ENCODE peak calls at places on chromosomes 1 and 21, in four cellular contexts. One of them, this sample, is unnamed.

GRCh38 chr1:61343623-61344257 is 261.4 kb downstream of the NFIA start:
- DNase-seq in CD4-positive, CD25-positive, alpha-beta regulatory T cell: no peak
- DNase-seq in HFF-Myc: no peak
- DNase-seq in cerebellar cortex: no peak
- DNase-seq in this sample: no peak

GRCh38 chr1:208201241-208201640 is 42.9 kb downstream of the PLXNA2 start:
- DNase-seq in CD4-positive, CD25-positive, alpha-beta regulatory T cell: no peak
- DNase-seq in cerebellar cortex: no peak
- DNase-seq in HFF-Myc: peak; percentile 89
- DNase-seq in this sample: no peak

GRCh38 chr1:119275145-119275929 is 93.2 kb upstream of the HAO2 start:
- DNase-seq in cerebellar cortex: peak; percentile 31
- DNase-seq in HFF-Myc: peak; percentile 80
- DNase-seq in CD4-positive, CD25-positive, alpha-beta regulatory T cell: no peak
- DNase-seq in this sample: no peak

GRCh38 chr1:172351761-172352161 is 68.7 kb upstream of the C1orf105 start:
- DNase-seq in cerebellar cortex: peak; percentile 39
- DNase-seq in CD4-positive, CD25-positive, alpha-beta regulatory T cell: no peak
- DNase-seq in HFF-Myc: peak; percentile 59
- DNase-seq in this sample: no peak

GRCh38 chr1:155173478-155174333 is at the start of gene TRIM46:
- DNase-seq in CD4-positive, CD25-positive, alpha-beta regulatory T cell: peak; percentile 59
- DNase-seq in HFF-Myc: no peak
- DNase-seq in cerebellar cortex: peak; percentile 67
- DNase-seq in this sample: peak; percentile 87

GRCh38 chr21:40051801-40052200 is 184.6 kb downstream of the PCP4 start:
- DNase-seq in CD4-positive, CD25-positive, alpha-beta regulatory T cell: no peak
- DNase-seq in HFF-Myc: no peak
- DNase-seq in cerebellar cortex: no peak
- DNase-seq in this sample: no peak

GRCh38 chr1:244341455-244342450 is 110.0 kb downstream of the ADSS2 start:
- DNase-seq in HFF-Myc: no peak
- DNase-seq in cerebellar cortex: peak; percentile 5
- DNase-seq in CD4-positive, CD25-positive, alpha-beta regulatory T cell: no peak
- DNase-seq in this sample: no peak

GRCh38 chr1:178341218-178341956 is 155.4 kb downstream of the CLEC20A start:
- DNase-seq in CD4-positive, CD25-positive, alpha-beta regulatory T cell: no peak
- DNase-seq in HFF-Myc: peak; percentile 48
- DNase-seq in cerebellar cortex: peak; percentile 26
- DNase-seq in this sample: no peak

GRCh38 chr1:192951961-192952460 is 107.1 kb downstream of the UCHL5 start:
- DNase-seq in cerebellar cortex: no peak
- DNase-seq in CD4-positive, CD25-positive, alpha-beta regulatory T cell: no peak
- DNase-seq in HFF-Myc: peak; percentile 72
- DNase-seq in this sample: no peak

GRCh38 chr1:193281894-193282293 is 95.5 kb upstream of the B3GALT2 start:
- DNase-seq in CD4-positive, CD25-positive, alpha-beta regulatory T cell: no peak
- DNase-seq in HFF-Myc: no peak
- DNase-seq in cerebellar cortex: no peak
- DNase-seq in this sample: no peak

GRCh38 chr1:208239518-208240381 is 4.4 kb downstream of the PLXNA2 start:
- DNase-seq in cerebellar cortex: no peak
- DNase-seq in CD4-positive, CD25-positive, alpha-beta regulatory T cell: no peak
- DNase-seq in HFF-Myc: no peak
- DNase-seq in this sample: no peak

GRCh38 chr1:234887026-234887910 is 241.4 kb downstream of the TOMM20 start:
- DNase-seq in cerebellar cortex: no peak
- DNase-seq in HFF-Myc: no peak
- DNase-seq in CD4-positive, CD25-positive, alpha-beta regulatory T cell: no peak
- DNase-seq in this sample: no peak

GRCh38 chr1:32798679-32799416 is 18.3 kb downstream of the YARS1 start:
- DNase-seq in cerebellar cortex: no peak
- DNase-seq in HFF-Myc: no peak
- DNase-seq in CD4-positive, CD25-positive, alpha-beta regulatory T cell: no peak
- DNase-seq in this sample: no peak

GRCh38 chr1:6330410-6330827 is 63.1 kb downstream of the ACOT7 start:
- DNase-seq in HFF-Myc: peak; percentile 22
- DNase-seq in cerebellar cortex: peak; percentile 77
- DNase-seq in CD4-positive, CD25-positive, alpha-beta regulatory T cell: no peak
- DNase-seq in this sample: peak; percentile 54

GRCh38 chr1:226100436-226101347 is 38.2 kb downstream of the H3-3A start:
- DNase-seq in cerebellar cortex: peak; percentile 55
- DNase-seq in CD4-positive, CD25-positive, alpha-beta regulatory T cell: peak; percentile 26
- DNase-seq in HFF-Myc: no peak
- DNase-seq in this sample: peak; percentile 58

GRCh38 chr1:227785812-227786608 is 29.5 kb upstream of the PRSS38 start:
- DNase-seq in CD4-positive, CD25-positive, alpha-beta regulatory T cell: no peak
- DNase-seq in HFF-Myc: no peak
- DNase-seq in cerebellar cortex: peak; percentile 33
- DNase-seq in this sample: no peak

GRCh38 chr1:244768804-244769203 is 66.7 kb upstream of the COX20 start:
- DNase-seq in cerebellar cortex: no peak
- DNase-seq in HFF-Myc: no peak
- DNase-seq in CD4-positive, CD25-positive, alpha-beta regulatory T cell: no peak
- DNase-seq in this sample: no peak

GRCh38 chr1:162088281-162088969 is 18.9 kb downstream of the NOS1AP start:
- DNase-seq in CD4-positive, CD25-positive, alpha-beta regulatory T cell: no peak
- DNase-seq in cerebellar cortex: no peak
- DNase-seq in HFF-Myc: no peak
- DNase-seq in this sample: no peak

GRCh38 chr1:67390041-67390887 is 39.9 kb downstream of the SERBP1 start:
- DNase-seq in CD4-positive, CD25-positive, alpha-beta regulatory T cell: no peak
- DNase-seq in HFF-Myc: no peak
- DNase-seq in cerebellar cortex: no peak
- DNase-seq in this sample: no peak

GRCh38 chr1:41783189-41783639 is 135.5 kb downstream of the HIVEP3 start:
- DNase-seq in HFF-Myc: peak; percentile 72
- DNase-seq in cerebellar cortex: no peak
- DNase-seq in CD4-positive, CD25-positive, alpha-beta regulatory T cell: no peak
- DNase-seq in this sample: peak; percentile 37

GRCh38 chr1:61641578-61642336 is 83.2 kb downstream of the TM2D1 start:
- DNase-seq in CD4-positive, CD25-positive, alpha-beta regulatory T cell: peak; percentile 24
- DNase-seq in cerebellar cortex: peak; percentile 43
- DNase-seq in HFF-Myc: no peak
- DNase-seq in this sample: peak; percentile 38

GRCh38 chr1:56755911-56756310 is 63.3 kb downstream of the FYB2 start:
- DNase-seq in HFF-Myc: no peak
- DNase-seq in cerebellar cortex: no peak
- DNase-seq in CD4-positive, CD25-positive, alpha-beta regulatory T cell: no peak
- DNase-seq in this sample: no peak

GRCh38 chr1:41338820-41339219 is 22.4 kb upstream of the FOXO6 start:
- DNase-seq in cerebellar cortex: no peak
- DNase-seq in CD4-positive, CD25-positive, alpha-beta regulatory T cell: no peak
- DNase-seq in HFF-Myc: no peak
- DNase-seq in this sample: no peak

GRCh38 chr1:55916480-55916879 is 662.9 kb downstream of the PLPP3 start:
- DNase-seq in cerebellar cortex: no peak
- DNase-seq in CD4-positive, CD25-positive, alpha-beta regulatory T cell: no peak
- DNase-seq in HFF-Myc: peak; percentile 29
- DNase-seq in this sample: no peak

GRCh38 chr1:247445775-247446364 is 12.0 kb downstream of the OR2B11 start:
- DNase-seq in HFF-Myc: no peak
- DNase-seq in CD4-positive, CD25-positive, alpha-beta regulatory T cell: no peak
- DNase-seq in cerebellar cortex: no peak
- DNase-seq in this sample: no peak

GRCh38 chr21:16280731-16281130 is 550.9 kb downstream of the USP25 start:
- DNase-seq in HFF-Myc: no peak
- DNase-seq in CD4-positive, CD25-positive, alpha-beta regulatory T cell: no peak
- DNase-seq in cerebellar cortex: no peak
- DNase-seq in this sample: no peak

GRCh38 chr1:211606327-211606913 is 27.5 kb upstream of the SLC30A1 start:
- DNase-seq in cerebellar cortex: no peak
- DNase-seq in CD4-positive, CD25-positive, alpha-beta regulatory T cell: no peak
- DNase-seq in HFF-Myc: no peak
- DNase-seq in this sample: no peak

GRCh38 chr1:60170709-60171108 is 97.1 kb upstream of the C1orf87 start:
- DNase-seq in HFF-Myc: no peak
- DNase-seq in CD4-positive, CD25-positive, alpha-beta regulatory T cell: no peak
- DNase-seq in cerebellar cortex: no peak
- DNase-seq in this sample: no peak

GRCh38 chr1:32334864-32335618 is 992 bp downstream of the MARCKSL1 start:
- DNase-seq in CD4-positive, CD25-positive, alpha-beta regulatory T cell: peak; percentile 55
- DNase-seq in HFF-Myc: no peak
- DNase-seq in cerebellar cortex: no peak
- DNase-seq in this sample: peak; percentile 53

GRCh38 chr1:50268049-50268448 is 155.2 kb downstream of the DMRTA2 start:
- DNase-seq in HFF-Myc: no peak
- DNase-seq in cerebellar cortex: no peak
- DNase-seq in CD4-positive, CD25-positive, alpha-beta regulatory T cell: no peak
- DNase-seq in this sample: no peak

GRCh38 chr1:175521265-175522040 is 221.9 kb downstream of the TNR start:
- DNase-seq in HFF-Myc: no peak
- DNase-seq in cerebellar cortex: no peak
- DNase-seq in CD4-positive, CD25-positive, alpha-beta regulatory T cell: no peak
- DNase-seq in this sample: no peak

GRCh38 chr1:77831566-77831965 is 52.1 kb downstream of the MIGA1 start:
- DNase-seq in HFF-Myc: no peak
- DNase-seq in cerebellar cortex: no peak
- DNase-seq in CD4-positive, CD25-positive, alpha-beta regulatory T cell: no peak
- DNase-seq in this sample: no peak

GRCh38 chr1:65493792-65494191 is 73.3 kb downstream of the LEPR start:
- DNase-seq in CD4-positive, CD25-positive, alpha-beta regulatory T cell: no peak
- DNase-seq in HFF-Myc: peak; percentile 70
- DNase-seq in cerebellar cortex: no peak
- DNase-seq in this sample: no peak

GRCh38 chr1:1598051-1598719 is 1.8 kb downstream of the FNDC10 start:
- DNase-seq in CD4-positive, CD25-positive, alpha-beta regulatory T cell: no peak
- DNase-seq in HFF-Myc: no peak
- DNase-seq in cerebellar cortex: no peak
- DNase-seq in this sample: no peak

GRCh38 chr1:150683914-150684313 is 13.0 kb downstream of the GOLPH3L start:
- DNase-seq in CD4-positive, CD25-positive, alpha-beta regulatory T cell: no peak
- DNase-seq in cerebellar cortex: no peak
- DNase-seq in HFF-Myc: no peak
- DNase-seq in this sample: no peak

GRCh38 chr1:204941415-204942338 is 71.0 kb downstream of the NFASC start:
- DNase-seq in HFF-Myc: peak; percentile 21
- DNase-seq in CD4-positive, CD25-positive, alpha-beta regulatory T cell: no peak
- DNase-seq in cerebellar cortex: peak; percentile 87
- DNase-seq in this sample: peak; percentile 78

GRCh38 chr21:31161157-31161556 is 122.9 kb upstream of the KRTAP19-8 start:
- DNase-seq in HFF-Myc: no peak
- DNase-seq in cerebellar cortex: no peak
- DNase-seq in CD4-positive, CD25-positive, alpha-beta regulatory T cell: peak; percentile 30
- DNase-seq in this sample: peak; percentile 32

GRCh38 chr1:168728452-168729404 is at the start of gene DPT:
- DNase-seq in CD4-positive, CD25-positive, alpha-beta regulatory T cell: no peak
- DNase-seq in HFF-Myc: peak; percentile 90
- DNase-seq in cerebellar cortex: no peak
- DNase-seq in this sample: no peak

GRCh38 chr1:172870901-172871606 is 179.7 kb downstream of the TNFSF18 start:
- DNase-seq in cerebellar cortex: no peak
- DNase-seq in CD4-positive, CD25-positive, alpha-beta regulatory T cell: no peak
- DNase-seq in HFF-Myc: no peak
- DNase-seq in this sample: no peak